ENCODE peak calls at places on chromosomes 16 and 17, in four cellular contexts. H, L, B and P are unnamed samples.

GRCh38 chr17:78434455-78435329 is 56.2 kb downstream of the PGS1 start:
- DNase-seq in H (no peak), L (no peak), B (peak), P (no peak)

GRCh38 chr17:78966906-78967600 is 12.7 kb downstream of the LGALS3BP start:
- DNase-seq in H (no peak), L (no peak), B (peak), P (no peak)

GRCh38 chr17:64103751-64104364 is 26.1 kb downstream of the ERN1 start:
- DNase-seq in H (peak), L (peak), B (no peak), P (no peak)

GRCh38 chr17:44353656-44354331 is 8.7 kb downstream of the GRN start:
- DNase-seq in H (no peak), L (no peak), B (peak), P (peak)

GRCh38 chr17:61766520-61766919 is 96.8 kb downstream of the BRIP1 start:
- DNase-seq in H (no peak), L (no peak), B (no peak), P (no peak)

GRCh38 chr16:85422374-85423185 is 190.5 kb upstream of the GSE1 start:
- DNase-seq in H (no peak), L (no peak), B (peak), P (no peak)

GRCh38 chr16:68707341-68708152 is 29.5 kb upstream of the CDH1 start:
- DNase-seq in H (no peak), L (peak), B (peak), P (peak)

GRCh38 chr16:8581923-8582580 is 8.3 kb downstream of the TMEM114 start:
- DNase-seq in H (peak), L (no peak), B (no peak), P (no peak)

GRCh38 chr17:79217473-79218135 is 143.0 kb downstream of the ENGASE start:
- DNase-seq in H (no peak), L (no peak), B (no peak), P (no peak)

GRCh38 chr17:1058423-1059130 is 61.6 kb downstream of the TIMM22 start:
- DNase-seq in H (peak), L (peak), B (peak), P (peak)

GRCh38 chr17:48483471-48484131 is 47.2 kb downstream of the HOXB1 start:
- DNase-seq in H (peak), L (peak), B (no peak), P (peak)

GRCh38 chr17:81064746-81065475 is 30.0 kb downstream of the BAIAP2 start:
- DNase-seq in H (no peak), L (peak), B (peak), P (peak)

GRCh38 chr16:88408561-88408960 is 25.8 kb downstream of the ZNF469 start:
- DNase-seq in H (no peak), L (no peak), B (no peak), P (no peak)

GRCh38 chr16:81558444-81559175 is 114.0 kb downstream of the CMIP start:
- DNase-seq in H (peak), L (peak), B (no peak), P (peak)

GRCh38 chr16:61042736-61043135 is 993.5 kb downstream of the CDH8 start:
- DNase-seq in H (peak), L (no peak), B (peak), P (peak)

GRCh38 chr16:58393138-58393504 is 850 bp downstream of the GINS3 start:
- DNase-seq in H (no peak), L (peak), B (peak), P (peak)

GRCh38 chr17:20721151-20721550 is 141.6 kb downstream of the CDRT15L2 start:
- DNase-seq in H (no peak), L (no peak), B (no peak), P (no peak)

GRCh38 chr16:70391881-70392481 is 45.3 kb downstream of the DDX19A start:
- DNase-seq in H (no peak), L (peak), B (no peak), P (no peak)

GRCh38 chr17:60060474-60060873 is 18.2 kb downstream of the HEATR6 start:
- DNase-seq in H (no peak), L (no peak), B (no peak), P (no peak)

GRCh38 chr17:2347805-2348685 is 10.7 kb downstream of the SGSM2 start:
- DNase-seq in H (no peak), L (peak), B (peak), P (peak)

GRCh38 chr17:28643979-28644781 is 778 bp downstream of the BLTP2 start:
- DNase-seq in H (peak), L (peak), B (peak), P (peak)

GRCh38 chr16:56367764-56368163 is 57.6 kb downstream of the AMFR start:
- DNase-seq in H (no peak), L (no peak), B (no peak), P (no peak)